ENCODE peak calls at places on chromosomes 11 and 22, in four cellular contexts. One of them, this sample, is unnamed.

GRCh38 chr11:69523453-69523852 is 42.0 kb downstream of the LINC01488 start:
- DNase-seq in EL: no peak
- DNase-seq in NCI-H2081 treated with DMSO at 0.1 percent for 48 hours: no peak
- DNase-seq in H4: no peak
- DNase-seq in this sample: no peak

GRCh38 chr11:77557553-77557952 is 32.2 kb upstream of the AQP11 start:
- DNase-seq in NCI-H2081 treated with DMSO at 0.1 percent for 48 hours: no peak
- DNase-seq in H4: no peak
- DNase-seq in EL: peak; percentile 25
- DNase-seq in this sample: peak; percentile 22

GRCh38 chr22:47094861-47095330 is 332.4 kb downstream of the TBC1D22A start:
- DNase-seq in H4: no peak
- DNase-seq in EL: peak; percentile 76
- DNase-seq in NCI-H2081 treated with DMSO at 0.1 percent for 48 hours: no peak
- DNase-seq in this sample: no peak

GRCh38 chr11:2151500-2152257 is 9.3 kb downstream of the INS start:
- DNase-seq in H4: peak; percentile 77
- DNase-seq in NCI-H2081 treated with DMSO at 0.1 percent for 48 hours: no peak
- DNase-seq in EL: peak; percentile 70
- DNase-seq in this sample: peak; percentile 74

GRCh38 chr22:28799834-28800307 is 498 bp downstream of the XBP1 start:
- DNase-seq in H4: no peak
- DNase-seq in NCI-H2081 treated with DMSO at 0.1 percent for 48 hours: no peak
- DNase-seq in EL: peak; percentile 57
- DNase-seq in this sample: peak; percentile 68

GRCh38 chr11:73321342-73322110 is 13.4 kb downstream of the ARHGEF17 start:
- DNase-seq in EL: peak; percentile 93
- DNase-seq in NCI-H2081 treated with DMSO at 0.1 percent for 48 hours: no peak
- DNase-seq in H4: peak; percentile 69
- DNase-seq in this sample: peak; percentile 97

GRCh38 chr11:19557720-19558140 is 154.9 kb upstream of the NAV2 start:
- DNase-seq in H4: peak; percentile 78
- DNase-seq in EL: peak; percentile 76
- DNase-seq in NCI-H2081 treated with DMSO at 0.1 percent for 48 hours: no peak
- DNase-seq in this sample: peak; percentile 78

GRCh38 chr11:101061606-101062005 is 68.0 kb downstream of the PGR start:
- DNase-seq in NCI-H2081 treated with DMSO at 0.1 percent for 48 hours: no peak
- DNase-seq in EL: peak; percentile 4
- DNase-seq in H4: no peak
- DNase-seq in this sample: no peak

GRCh38 chr11:128551641-128552335 is 35.6 kb downstream of the ETS1 start:
- DNase-seq in EL: no peak
- DNase-seq in H4: no peak
- DNase-seq in NCI-H2081 treated with DMSO at 0.1 percent for 48 hours: no peak
- DNase-seq in this sample: no peak

GRCh38 chr22:28817919-28818859 is 17.8 kb upstream of the XBP1 start:
- DNase-seq in H4: no peak
- DNase-seq in EL: no peak
- DNase-seq in NCI-H2081 treated with DMSO at 0.1 percent for 48 hours: no peak
- DNase-seq in this sample: no peak

GRCh38 chr11:23995891-23996290 is 501.0 kb upstream of the LUZP2 start:
- DNase-seq in H4: peak; percentile 61
- DNase-seq in NCI-H2081 treated with DMSO at 0.1 percent for 48 hours: no peak
- DNase-seq in EL: peak; percentile 8
- DNase-seq in this sample: peak; percentile 41

GRCh38 chr11:34151166-34151565 is 45.7 kb downstream of the NAT10 start:
- DNase-seq in H4: no peak
- DNase-seq in EL: no peak
- DNase-seq in NCI-H2081 treated with DMSO at 0.1 percent for 48 hours: no peak
- DNase-seq in this sample: no peak

GRCh38 chr11:128515086-128515485 is 72.3 kb downstream of the ETS1 start:
- DNase-seq in EL: peak; percentile 1
- DNase-seq in NCI-H2081 treated with DMSO at 0.1 percent for 48 hours: no peak
- DNase-seq in H4: no peak
- DNase-seq in this sample: no peak

GRCh38 chr22:30116362-30117117 is 36.3 kb downstream of the HORMAD2 start:
- DNase-seq in H4: no peak
- DNase-seq in NCI-H2081 treated with DMSO at 0.1 percent for 48 hours: no peak
- DNase-seq in EL: peak; percentile 75
- DNase-seq in this sample: no peak

GRCh38 chr11:9577551-9577950 is 4.1 kb downstream of the WEE1 start:
- DNase-seq in H4: no peak
- DNase-seq in EL: no peak
- DNase-seq in NCI-H2081 treated with DMSO at 0.1 percent for 48 hours: no peak
- DNase-seq in this sample: peak; percentile 26

GRCh38 chr22:20536590-20537324 is 29.3 kb downstream of the MED15 start:
- DNase-seq in EL: no peak
- DNase-seq in H4: no peak
- DNase-seq in NCI-H2081 treated with DMSO at 0.1 percent for 48 hours: no peak
- DNase-seq in this sample: no peak

GRCh38 chr11:45366839-45367238 is 80.7 kb upstream of the SYT13 start:
- DNase-seq in NCI-H2081 treated with DMSO at 0.1 percent for 48 hours: no peak
- DNase-seq in H4: no peak
- DNase-seq in EL: no peak
- DNase-seq in this sample: no peak

GRCh38 chr11:57001674-57002401 is 13.1 kb downstream of the OR5AK2 start:
- DNase-seq in EL: peak; percentile 16
- DNase-seq in NCI-H2081 treated with DMSO at 0.1 percent for 48 hours: no peak
- DNase-seq in H4: no peak
- DNase-seq in this sample: peak; percentile 2

GRCh38 chr11:126664643-126665042 is 309.2 kb downstream of the ST3GAL4 start:
- DNase-seq in EL: no peak
- DNase-seq in NCI-H2081 treated with DMSO at 0.1 percent for 48 hours: no peak
- DNase-seq in H4: no peak
- DNase-seq in this sample: no peak

GRCh38 chr11:92226331-92227232 is 2.0 kb downstream of the FAT3 start:
- DNase-seq in NCI-H2081 treated with DMSO at 0.1 percent for 48 hours: no peak
- DNase-seq in EL: peak; percentile 47
- DNase-seq in H4: no peak
- DNase-seq in this sample: no peak

GRCh38 chr11:15493066-15493465 is 378.3 kb downstream of the INSC start:
- DNase-seq in EL: peak; percentile 43
- DNase-seq in H4: peak; percentile 55
- DNase-seq in NCI-H2081 treated with DMSO at 0.1 percent for 48 hours: no peak
- DNase-seq in this sample: no peak

GRCh38 chr22:42635531-42635930 is 4.9 kb downstream of the ATP5MGL start:
- DNase-seq in EL: peak; percentile 96
- DNase-seq in H4: no peak
- DNase-seq in NCI-H2081 treated with DMSO at 0.1 percent for 48 hours: no peak
- DNase-seq in this sample: peak; percentile 87

GRCh38 chr11:46247090-46247489 is 30.4 kb upstream of the CREB3L1 start:
- DNase-seq in EL: peak; percentile 51
- DNase-seq in NCI-H2081 treated with DMSO at 0.1 percent for 48 hours: no peak
- DNase-seq in H4: peak; percentile 61
- DNase-seq in this sample: no peak

GRCh38 chr22:19671316-19671715 is 43.0 kb upstream of the SEPTIN5 start:
- DNase-seq in EL: no peak
- DNase-seq in NCI-H2081 treated with DMSO at 0.1 percent for 48 hours: no peak
- DNase-seq in H4: no peak
- DNase-seq in this sample: no peak

GRCh38 chr22:29817724-29818123 is 20.4 kb downstream of the ASCC2 start:
- DNase-seq in EL: no peak
- DNase-seq in NCI-H2081 treated with DMSO at 0.1 percent for 48 hours: no peak
- DNase-seq in H4: no peak
- DNase-seq in this sample: no peak

GRCh38 chr22:45511847-45512261 is 9.2 kb downstream of the FBLN1 start:
- DNase-seq in H4: peak; percentile 40
- DNase-seq in EL: peak; percentile 75
- DNase-seq in NCI-H2081 treated with DMSO at 0.1 percent for 48 hours: no peak
- DNase-seq in this sample: no peak

GRCh38 chr22:41842996-41843970 is 10.4 kb downstream of the SREBF2 start:
- DNase-seq in EL: no peak
- DNase-seq in H4: no peak
- DNase-seq in NCI-H2081 treated with DMSO at 0.1 percent for 48 hours: no peak
- DNase-seq in this sample: no peak

GRCh38 chr11:64874308-64874707 is 4.1 kb downstream of the EHD1 start:
- DNase-seq in EL: no peak
- DNase-seq in H4: no peak
- DNase-seq in NCI-H2081 treated with DMSO at 0.1 percent for 48 hours: no peak
- DNase-seq in this sample: no peak

GRCh38 chr22:37752189-37753061 is 55.3 kb upstream of the GCAT start:
- DNase-seq in NCI-H2081 treated with DMSO at 0.1 percent for 48 hours: no peak
- DNase-seq in H4: peak; percentile 93
- DNase-seq in EL: peak; percentile 100
- DNase-seq in this sample: peak; percentile 90

This sample was measured in endothelial cell of umbilical vein.